ENCODE peak calls at places on chromosomes 5 and 9, in six cellular contexts. T is H1, U is GM12878, F is HepG2, X is SK-N-SH, Z is HL-60. V is an unnamed sample.

GRCh38 chr5:98296426-98296825 is 477.0 kb upstream of the RGMB start:
- DNase-seq in U (no peak), F (no peak), Z (no peak), X (no peak), T (no peak), V (no peak)

GRCh38 chr9:134158753-134159392 is 5.5 kb downstream of the RNU6ATAC start:
- DNase-seq in F (no peak), U (no peak), T (no peak), X (no peak), Z (no peak), V (no peak)

GRCh38 chr5:6194906-6195612 is 183.3 kb downstream of the MED10 start:
- DNase-seq in Z (no peak), F (no peak), U (no peak), T (no peak), X (no peak), V (no peak)

GRCh38 chr9:8780386-8780785 is 980.8 kb upstream of the DMAC1 start:
- DNase-seq in X (no peak), Z (no peak), U (no peak), T (no peak), F (no peak), V (no peak)

GRCh38 chr9:134455951-134456739 is 129.9 kb downstream of the RXRA start:
- DNase-seq in T (no peak), F (no peak), Z (peak), X (peak), U (no peak), V (no peak)

GRCh38 chr9:70291446-70291845 is 32.7 kb downstream of the SMC5 start:
- DNase-seq in U (no peak), Z (no peak), T (no peak), X (no peak), F (no peak), V (no peak)

GRCh38 chr9:88738708-88739107 is 203.7 kb downstream of the NXNL2 start:
- DNase-seq in X (peak), U (no peak), T (no peak), F (no peak), Z (no peak), V (no peak)

GRCh38 chr9:93505518-93506123 is 52.2 kb upstream of the FAM120AOS start:
- DNase-seq in U (no peak), Z (peak), T (no peak), F (no peak), X (no peak), V (no peak)

GRCh38 chr9:115494958-115495690 is 377.2 kb upstream of the TNC start:
- DNase-seq in U (no peak), X (peak), Z (no peak), T (no peak), F (peak), V (no peak)

GRCh38 chr5:83871533-83872380 is 151.1 kb upstream of the HAPLN1 start:
- DNase-seq in T (no peak), U (no peak), X (no peak), F (no peak), Z (no peak), V (no peak)

GRCh38 chr5:179763215-179763945 is 30.4 kb upstream of the LTC4S start:
- DNase-seq in T (no peak), F (peak), Z (peak), U (no peak), X (peak), V (peak)

GRCh38 chr9:3299872-3300271 is 225.9 kb downstream of the RFX3 start:
- DNase-seq in T (no peak), Z (peak), U (peak), F (no peak), X (no peak), V (no peak)

GRCh38 chr9:105901514-105902109 is 207.3 kb downstream of the TMEM38B start:
- DNase-seq in X (peak), F (peak), U (no peak), T (peak), Z (peak), V (peak)

GRCh38 chr9:105662184-105663104 is at the start of gene TAL2:
- DNase-seq in T (no peak), X (no peak), U (peak), Z (no peak), F (no peak), V (no peak)

GRCh38 chr5:79956173-79956670 is 34.8 kb downstream of the MTX3 start:
- DNase-seq in X (no peak), Z (no peak), F (no peak), T (no peak), U (no peak), V (no peak)

GRCh38 chr5:6762697-6763096 is 49.5 kb downstream of the TENT4A start:
- DNase-seq in F (no peak), U (no peak), X (no peak), T (no peak), Z (no peak), V (no peak)

GRCh38 chr5:67205981-67206380 is 9.4 kb upstream of the CD180 start:
- DNase-seq in T (no peak), Z (no peak), U (no peak), X (no peak), F (no peak), V (no peak)

GRCh38 chr5:9546973-9547947 is 1.4 kb upstream of the SEMA5A start:
- DNase-seq in T (no peak), Z (no peak), F (no peak), X (no peak), U (no peak), V (no peak)

GRCh38 chr5:139273322-139273571 is 20.3 kb upstream of the MATR3 start:
- DNase-seq in F (peak), Z (no peak), T (no peak), X (peak), U (no peak), V (no peak)

GRCh38 chr9:116027511-116027910 is 126.1 kb upstream of the PAPPA start:
- DNase-seq in X (no peak), Z (no peak), T (no peak), F (no peak), U (no peak), V (no peak)

GRCh38 chr5:83069406-83069805 is 7.8 kb downstream of the TMEM167A start:
- DNase-seq in F (no peak), U (no peak), X (peak), T (no peak), Z (no peak), V (no peak)

GRCh38 chr5:122295138-122295537 is 16.9 kb upstream of the SNCAIP start:
- DNase-seq in Z (peak), F (peak), U (no peak), X (peak), T (no peak), V (peak)

GRCh38 chr9:107989099-107989498 is 499.5 kb upstream of the KLF4 start:
- DNase-seq in F (no peak), T (no peak), X (no peak), U (no peak), Z (no peak), V (no peak)

GRCh38 chr5:147752033-147752432 is 30.5 kb downstream of the JAKMIP2 start:
- DNase-seq in U (no peak), X (no peak), T (no peak), F (no peak), Z (no peak), V (no peak)

GRCh38 chr9:94586814-94587213 is 6.8 kb downstream of the FBP2 start:
- DNase-seq in Z (no peak), T (no peak), X (no peak), F (no peak), U (no peak), V (no peak)

GRCh38 chr9:5608298-5609254 is 20.3 kb upstream of the RIC1 start:
- DNase-seq in Z (peak), T (no peak), F (peak), U (no peak), X (no peak), V (peak)

GRCh38 chr9:133269537-133270357 is 5.3 kb downstream of the ABO start:
- DNase-seq in U (no peak), F (no peak), X (no peak), T (no peak), Z (no peak), V (no peak)

GRCh38 chr5:58459276-58459859 is 518 bp downstream of the PLK2 start:
- DNase-seq in T (no peak), X (no peak), F (peak), U (no peak), Z (no peak), V (no peak)

GRCh38 chr5:132257131-132258101 is at the start of gene PDLIM4:
- DNase-seq in X (peak), F (no peak), Z (no peak), U (no peak), T (no peak), V (peak)

GRCh38 chr5:15209053-15209762 is 290.8 kb upstream of the FBXL7 start:
- DNase-seq in U (no peak), T (no peak), F (no peak), X (peak), Z (no peak), V (no peak)

GRCh38 chr9:132210472-132211145 is 48.8 kb downstream of the NTNG2 start:
- DNase-seq in F (no peak), Z (peak), X (no peak), U (no peak), T (no peak), V (no peak)

GRCh38 chr5:167720201-167720600 is 571.2 kb upstream of the WWC1 start:
- DNase-seq in X (no peak), F (no peak), U (no peak), T (no peak), Z (no peak), V (no peak)

GRCh38 chr5:148397968-148398595 is 14.3 kb downstream of the FBXO38 start:
- DNase-seq in X (no peak), U (no peak), Z (peak), F (peak), T (peak), V (peak)

DNA sequence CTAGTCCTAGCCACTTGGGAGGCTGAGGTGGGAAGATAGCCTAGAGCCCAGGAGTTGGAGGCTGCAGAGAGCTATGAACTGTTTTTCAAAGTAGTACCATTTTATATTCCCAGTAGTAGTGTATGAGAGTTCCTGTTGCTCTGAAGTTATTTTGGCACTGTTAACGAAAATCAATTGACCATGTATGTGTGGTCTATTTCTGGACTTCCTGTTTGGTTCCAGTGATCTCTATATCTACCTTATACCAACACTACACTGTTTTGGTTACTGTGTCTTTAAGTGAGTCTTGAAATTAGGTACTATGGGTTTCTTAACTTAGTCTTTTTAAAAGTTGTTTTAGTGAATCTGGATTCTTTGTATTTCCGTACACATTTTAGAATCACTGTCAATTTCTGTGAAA is 13.6 kb downstream of the SLF1 start:
- DNase-seq in X (no peak), F (no peak), U (peak), T (no peak), Z (no peak), V (no peak)
- TF ChIP-seq GABPA in X (no peak), F (no peak), U (no peak), T (no peak), Z (no peak), V (no peak)

GRCh38 chr5:1759378-1759970 is 40.2 kb downstream of the MRPL36 start:
- DNase-seq in T (no peak), X (no peak), Z (no peak), F (no peak), U (no peak), V (no peak)

GRCh38 chr5:1754531-1755220 is 45.0 kb downstream of the MRPL36 start:
- DNase-seq in Z (no peak), X (no peak), T (no peak), U (no peak), F (no peak), V (no peak)

GRCh38 chr5:1755321-1755949 is 44.2 kb downstream of the MRPL36 start:
- DNase-seq in X (no peak), F (no peak), Z (no peak), T (no peak), U (no peak), V (no peak)

GRCh38 chr5:1758574-1758973 is 41.1 kb downstream of the MRPL36 start:
- DNase-seq in X (no peak), U (no peak), F (no peak), T (no peak), Z (no peak), V (no peak)

GRCh38 chr5:1757511-1757910 is 42.1 kb downstream of the MRPL36 start:
- DNase-seq in F (no peak), X (no peak), Z (no peak), T (no peak), U (no peak), V (no peak)
- TF ChIP-seq GABPA in F (no peak), X (no peak), Z (no peak), T (no peak), U (no peak), V (no peak)

DNA sequence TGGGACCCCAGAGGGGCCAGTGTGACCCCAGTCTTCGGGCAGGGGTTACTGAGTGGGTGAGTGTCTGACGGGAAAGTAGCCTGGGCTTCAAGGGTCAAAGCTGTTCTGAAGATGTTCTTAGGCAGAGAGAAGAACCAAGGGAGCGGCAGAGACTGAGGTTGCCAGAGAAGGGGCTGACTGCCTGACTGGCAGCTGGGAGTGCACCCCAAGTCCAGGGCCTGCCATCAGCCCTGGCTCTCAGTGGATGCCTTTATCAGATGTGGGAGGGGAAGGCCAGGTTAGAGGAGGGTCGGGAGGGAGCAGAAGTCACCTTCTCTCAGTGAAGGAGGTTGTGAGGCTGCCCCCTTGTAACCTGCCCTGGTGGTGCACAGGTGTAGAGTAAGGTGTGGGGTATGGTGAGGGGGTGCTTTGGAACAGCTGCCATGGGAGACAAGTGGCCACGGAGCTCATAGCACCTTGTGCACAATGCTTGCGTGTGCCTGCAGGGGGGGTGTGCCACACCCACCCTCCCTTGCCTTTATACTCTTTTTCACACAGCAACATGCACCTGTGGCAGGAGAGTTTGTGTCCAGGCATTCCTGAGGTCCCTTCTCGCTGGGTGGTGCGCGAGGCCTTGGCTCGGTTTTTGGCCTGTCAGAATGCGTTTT is 18.9 kb downstream of the RALGPS1 start:
- DNase-seq in X (no peak), Z (no peak), F (no peak), U (no peak), T (no peak), V (peak)
- TF ChIP-seq GABPA in X (no peak), Z (no peak), F (no peak), U (no peak), T (no peak), V (no peak)

GRCh38 chr9:96126321-96126881 is 175.6 kb downstream of the HSD17B3 start:
- DNase-seq in U (no peak), T (no peak), X (no peak), F (no peak), Z (no peak), V (no peak)

GRCh38 chr9:96121162-96121561 is 180.8 kb downstream of the HSD17B3 start:
- DNase-seq in U (no peak), Z (no peak), F (no peak), X (no peak), T (no peak), V (no peak)

GRCh38 chr9:96125624-96126023 is 176.4 kb downstream of the HSD17B3 start:
- DNase-seq in T (no peak), U (no peak), F (no peak), Z (no peak), X (no peak), V (no peak)

GRCh38 chr9:96122255-96122654 is 179.7 kb downstream of the HSD17B3 start:
- DNase-seq in X (no peak), T (no peak), Z (no peak), U (no peak), F (no peak), V (no peak)

GRCh38 chr9:96122756-96123155 is 179.2 kb downstream of the HSD17B3 start:
- DNase-seq in X (no peak), U (no peak), T (no peak), Z (no peak), F (no peak), V (no peak)
- TF ChIP-seq GABPA in X (no peak), U (no peak), T (no peak), Z (no peak), F (no peak), V (no peak)

GRCh38 chr5:176364765-176365662 is at the start of gene ARL10:
- DNase-seq in X (peak), U (no peak), F (no peak), Z (no peak), T (no peak), V (no peak)
- TF ChIP-seq GABPA in X (no peak), U (no peak), F (no peak), Z (no peak), T (no peak), V (no peak)